ENCODE peak calls at places on chromosomes 11 and 22, in six cellular contexts. V, X, B, G, Q and M are unnamed samples.

GRCh38 chr11:92266821-92267220 is 42.2 kb downstream of the FAT3 start:
- DNase-seq in Q (no peak), X (no peak), B (no peak), V (no peak), G (no peak), M (no peak)

GRCh38 chr22:19615867-19616581 is 91.8 kb upstream of the CLDN5 start:
- DNase-seq in B (no peak), Q (no peak), X (no peak), G (no peak), V (no peak), M (no peak)

GRCh38 chr22:36301851-36302250 is 48.9 kb downstream of the APOL1 start:
- DNase-seq in V (no peak), X (no peak), G (no peak), B (no peak), Q (no peak), M (peak)

GRCh38 chr22:33918676-33919590 is 1.3 kb downstream of the LARGE1 start:
- DNase-seq in Q (no peak), V (no peak), G (no peak), X (peak), B (no peak), M (peak)

GRCh38 chr11:96228472-96228871 is 114.5 kb downstream of the MAML2 start:
- DNase-seq in X (peak), Q (peak), G (peak), B (no peak), V (peak), M (peak)

GRCh38 chr11:108670381-108670930 is 5.6 kb downstream of the DDX10 start:
- DNase-seq in G (no peak), V (no peak), X (peak), B (no peak), Q (no peak), M (no peak)

GRCh38 chr11:77266766-77267165 is 34.7 kb downstream of the GDPD4 start:
- DNase-seq in X (no peak), B (no peak), V (no peak), Q (no peak), G (no peak), M (peak)

GRCh38 chr11:122691751-122692150 is 36.2 kb downstream of the UBASH3B start:
- DNase-seq in X (peak), Q (no peak), V (no peak), B (no peak), G (no peak), M (no peak)

GRCh38 chr11:132620423-132620822 is 911.9 kb downstream of the OPCML start:
- DNase-seq in Q (no peak), V (no peak), B (no peak), G (no peak), X (no peak), M (peak)

GRCh38 chr11:44634401-44635281 is 69.2 kb downstream of the CD82 start:
- DNase-seq in B (no peak), G (peak), V (peak), Q (peak), X (peak), M (peak)

GRCh38 chr22:30459206-30460052 is 12.4 kb downstream of the SEC14L3 start:
- DNase-seq in B (no peak), Q (no peak), X (no peak), V (no peak), G (no peak), M (peak)

GRCh38 chr11:74004694-74005615 is 3.9 kb downstream of the UCP3 start:
- DNase-seq in X (no peak), V (no peak), Q (no peak), G (no peak), B (no peak), M (no peak)

GRCh38 chr11:44889266-44889665 is 61.4 kb downstream of the TP53I11 start:
- DNase-seq in G (no peak), X (peak), B (no peak), V (no peak), Q (no peak), M (no peak)

GRCh38 chr11:15688351-15688792 is 573.6 kb downstream of the INSC start:
- DNase-seq in B (no peak), V (peak), X (no peak), Q (peak), G (no peak), M (peak)

GRCh38 chr11:66388746-66389386 is 17.3 kb upstream of the SLC29A2 start:
- DNase-seq in X (peak), G (peak), Q (peak), B (peak), V (peak), M (peak)

GRCh38 chr11:13160302-13160701 is 117.3 kb upstream of the BMAL1 start:
- DNase-seq in Q (no peak), B (no peak), V (no peak), X (no peak), G (no peak), M (no peak)

GRCh38 chr11:79762271-79762935 is 321.6 kb upstream of the TENM4 start:
- DNase-seq in B (no peak), G (no peak), Q (no peak), V (peak), X (no peak), M (no peak)

GRCh38 chr11:116601734-116602636 is 170.8 kb downstream of the BUD13 start:
- DNase-seq in Q (no peak), V (no peak), B (no peak), G (no peak), X (peak), M (peak)

GRCh38 chr11:61629082-61629481 is 48.2 kb upstream of the SYT7 start:
- DNase-seq in G (no peak), V (no peak), X (no peak), B (no peak), Q (no peak), M (no peak)

GRCh38 chr11:61626580-61627380 is 45.9 kb upstream of the SYT7 start:
- DNase-seq in B (no peak), X (no peak), V (peak), G (peak), Q (no peak), M (peak)

GRCh38 chr11:61625525-61625924 is 44.6 kb upstream of the SYT7 start:
- DNase-seq in G (no peak), Q (no peak), B (no peak), X (no peak), V (no peak), M (no peak)

GRCh38 chr11:61630104-61630503 is 49.2 kb upstream of the SYT7 start:
- DNase-seq in X (no peak), B (no peak), Q (no peak), G (no peak), V (no peak), M (no peak)

DNA sequence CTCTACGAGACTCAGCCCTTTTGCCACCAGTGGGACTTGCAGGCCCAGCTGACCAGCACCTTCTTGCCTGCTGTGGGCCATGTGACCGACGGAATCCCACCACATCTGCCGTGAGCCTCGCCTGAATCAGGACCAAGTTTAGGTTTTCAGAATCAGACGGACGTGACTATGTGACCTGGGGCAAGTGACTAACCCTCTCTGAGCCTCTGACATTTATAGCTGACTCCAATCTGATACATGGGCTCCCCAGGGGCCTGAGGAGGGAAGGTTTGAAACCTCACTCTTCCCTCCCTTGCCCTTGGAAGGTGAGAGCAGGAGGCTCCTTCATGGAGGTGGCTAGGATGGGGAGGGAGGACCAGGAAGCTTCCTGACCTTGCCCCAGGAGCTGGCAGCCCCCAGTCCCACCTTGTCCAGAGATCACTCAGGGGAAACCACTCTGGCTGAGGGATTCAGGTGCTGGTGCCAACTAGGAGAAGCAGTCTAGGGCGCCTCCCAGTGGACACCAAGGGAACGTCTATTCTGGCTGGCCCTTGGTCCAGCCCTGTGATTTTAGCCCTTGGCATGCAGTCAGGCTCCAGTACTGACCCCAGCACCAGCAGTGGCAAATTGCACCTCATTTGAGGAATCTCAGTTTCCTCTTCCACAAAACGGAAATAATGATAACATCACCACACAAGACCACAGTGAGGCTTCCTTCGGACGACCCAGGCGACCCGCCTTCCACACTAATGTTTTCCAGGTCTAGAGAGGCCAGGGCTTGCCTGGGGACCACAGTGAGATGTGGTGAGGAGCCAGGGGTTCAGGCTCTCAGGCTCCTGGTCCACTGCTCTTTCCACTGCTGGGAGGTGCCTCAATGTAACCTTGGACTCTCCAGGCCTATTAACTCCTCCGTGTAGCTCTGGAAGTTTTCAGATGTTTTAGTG is 47.2 kb upstream of the SYT7 start:
- DNase-seq in G (peak), Q (peak), X (peak), V (peak), B (no peak), M (peak)
- TF ChIP-seq CTCF in G (peak), Q (peak), X (peak), V (peak), B (peak), M (peak)

GRCh38 chr11:11583801-11584445 is 37.9 kb downstream of the GALNT18 start:
- DNase-seq in G (no peak), V (no peak), Q (no peak), B (no peak), X (no peak), M (no peak)
- H3K4me3 ChIP-seq in G (no peak), V (no peak), Q (no peak), B (no peak), X (no peak), M (no peak)

DNA sequence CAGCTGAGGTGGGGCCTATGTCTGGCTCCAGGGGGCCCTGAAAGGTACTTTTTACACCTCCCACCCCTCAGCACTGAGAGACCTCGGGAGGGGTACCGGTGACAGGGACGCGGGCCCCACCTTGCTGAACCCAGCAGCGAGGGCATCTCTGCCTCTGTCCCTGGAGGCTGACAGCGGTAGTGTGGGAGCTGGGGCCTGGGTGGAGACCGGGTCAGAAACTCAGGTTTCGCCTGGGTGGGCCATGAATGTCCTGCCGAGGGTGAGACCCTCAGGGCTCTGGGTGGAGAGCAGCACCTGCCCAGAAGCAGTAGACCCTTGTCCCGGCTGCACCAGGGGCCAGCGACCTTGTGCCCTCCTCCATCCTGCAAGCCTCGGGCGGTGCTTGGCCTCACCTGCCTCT is 22.2 kb downstream of the PTDSS2 start:
- DNase-seq in G (no peak), X (no peak), B (no peak), Q (no peak), V (no peak), M (no peak)
- TF ChIP-seq CTCF in G (no peak), X (no peak), B (no peak), Q (no peak), V (no peak), M (no peak)

GRCh38 chr22:40105755-40106154 is 72.0 kb upstream of the TNRC6B start:
- DNase-seq in B (no peak), V (no peak), G (no peak), Q (no peak), X (no peak), M (no peak)

GRCh38 chr22:40107756-40108437 is 69.8 kb upstream of the TNRC6B start:
- DNase-seq in X (peak), V (peak), B (no peak), Q (no peak), G (peak), M (peak)

GRCh38 chr22:40111451-40111850 is 66.3 kb upstream of the TNRC6B start:
- DNase-seq in G (no peak), Q (no peak), B (no peak), V (no peak), X (no peak), M (no peak)

GRCh38 chr22:40112595-40112994 is 65.1 kb upstream of the TNRC6B start:
- DNase-seq in B (no peak), Q (no peak), G (no peak), V (no peak), X (no peak), M (no peak)

GRCh38 chr22:40107244-40107643 is 70.5 kb upstream of the TNRC6B start:
- DNase-seq in G (no peak), V (no peak), B (no peak), Q (no peak), X (no peak), M (peak)
- H3K4me3 ChIP-seq in G (no peak), V (peak), B (peak), Q (peak), X (peak), M (peak)

DNA sequence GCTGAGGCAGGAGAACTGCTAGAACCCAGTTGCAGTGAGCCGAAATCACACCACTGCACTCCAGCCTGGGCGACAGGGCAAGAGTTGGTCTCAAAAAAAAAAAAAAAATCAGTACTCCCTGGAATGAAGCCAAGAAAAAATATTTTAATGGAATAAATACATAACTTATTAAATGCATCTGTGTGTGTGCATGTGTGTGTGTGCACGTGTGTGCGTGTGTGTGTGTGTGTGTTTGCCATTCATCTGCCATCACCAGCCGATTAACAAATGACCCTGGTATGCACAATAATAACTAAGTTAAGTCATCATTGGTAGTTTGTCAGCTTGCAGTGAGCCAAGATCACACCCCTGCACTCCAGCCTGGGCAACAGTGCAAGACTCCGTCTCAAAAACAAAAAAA is 35.0 kb upstream of the SCGB1A1 start:
- DNase-seq in G (no peak), B (no peak), X (peak), V (no peak), Q (no peak), M (no peak)
- TF ChIP-seq CTCF in G (no peak), B (no peak), X (no peak), V (no peak), Q (no peak), M (no peak)